ENCODE peak calls at places on chromosome 19, in five cellular contexts. W is effector memory CD4-positive, alpha-beta T cell; T is pons; Q is pancreas; S is activated B cell treated with CpG ODN at 0.5 μM for 24 hours. F is an unnamed sample.

GRCh38 chr19:7480975-7481265 is 7.9 kb downstream of the PEX11G start:
- DNase-seq in W (no peak), T (no peak), Q (no peak), S (no peak), F (no peak)

GRCh38 chr19:16040642-16041041 is 35.7 kb upstream of the TPM4 start:
- DNase-seq in W (no peak), T (no peak), Q (no peak), S (no peak), F (no peak)

GRCh38 chr19:54190942-54191670 is at the start of gene TSEN34:
- DNase-seq in W (peak; percentile 85), T (no peak), Q (no peak), S (peak; percentile 94), F (peak; percentile 91)

GRCh38 chr19:15466851-15467733 is 2.7 kb upstream of the RASAL3 start:
- DNase-seq in W (peak; percentile 49), T (no peak), Q (no peak), S (no peak), F (no peak)

GRCh38 chr19:19214892-19215291 is 3.1 kb downstream of the NCAN start:
- DNase-seq in W (no peak), T (no peak), Q (peak; percentile 29), S (no peak), F (no peak)

GRCh38 chr19:46270521-46271256 is 26.2 kb upstream of the HIF3A start:
- DNase-seq in W (no peak), T (no peak), Q (no peak), S (no peak), F (no peak)

GRCh38 chr19:55189424-55189823 is 9.3 kb upstream of the SYT5 start:
- DNase-seq in W (no peak), T (no peak), Q (no peak), S (no peak), F (no peak)

GRCh38 chr19:3606690-3607289 is at the start of gene TBXA2R:
- DNase-seq in W (peak; percentile 20), T (no peak), Q (peak; percentile 42), S (peak; percentile 74), F (peak; percentile 64)

GRCh38 chr19:12411893-12412292 is 10.8 kb upstream of the ZNF799 start:
- DNase-seq in W (no peak), T (no peak), Q (no peak), S (no peak), F (no peak)

GRCh38 chr19:10862561-10863106 is 8.7 kb upstream of the CARM1 start:
- DNase-seq in W (no peak), T (no peak), Q (no peak), S (no peak), F (no peak)

GRCh38 chr19:12841094-12841493 is 2.8 kb downstream of the MAST1 start:
- DNase-seq in W (no peak), T (no peak), Q (peak; percentile 43), S (no peak), F (no peak)

GRCh38 chr19:19385900-19386339 is 19.6 kb upstream of the GATAD2A start:
- DNase-seq in W (no peak), T (no peak), Q (no peak), S (no peak), F (no peak)

GRCh38 chr19:57210381-57210780 is 19.1 kb downstream of the ZNF264 start:
- DNase-seq in W (no peak), T (no peak), Q (no peak), S (no peak), F (no peak)

GRCh38 chr19:6273701-6274601 is 5.8 kb downstream of the MLLT1 start:
- DNase-seq in W (no peak), T (peak; percentile 46), Q (peak; percentile 80), S (no peak), F (peak; percentile 83)

GRCh38 chr19:7638802-7639465 is 2.0 kb downstream of the STXBP2 start:
- DNase-seq in W (no peak), T (no peak), Q (no peak), S (no peak), F (no peak)

GRCh38 chr19:50427997-50428425 is 4.7 kb upstream of the MYBPC2 start:
- DNase-seq in W (no peak), T (peak; percentile 70), Q (peak; percentile 64), S (peak; percentile 68), F (peak; percentile 92)

GRCh38 chr19:36151144-36152051 is 849 bp downstream of the COX7A1 start:
- DNase-seq in W (no peak), T (no peak), Q (no peak), S (no peak), F (no peak)

GRCh38 chr19:3249408-3249807 is 24.9 kb downstream of the CELF5 start:
- DNase-seq in W (no peak), T (no peak), Q (no peak), S (no peak), F (no peak)

GRCh38 chr19:55546822-55547614 is 1.7 kb upstream of the SBK3 start:
- DNase-seq in W (no peak), T (peak; percentile 35), Q (no peak), S (no peak), F (peak; percentile 81)

GRCh38 chr19:11624064-11624463 is 26.8 kb downstream of the ZNF627 start:
- DNase-seq in W (no peak), T (no peak), Q (no peak), S (no peak), F (no peak)

GRCh38 chr19:58229255-58229639 is 533 bp downstream of the ZNF544 start:
- DNase-seq in W (no peak), T (no peak), Q (no peak), S (no peak), F (no peak)

GRCh38 chr19:41327499-41328156 is 17.7 kb downstream of the CCDC97 start:
- DNase-seq in W (peak; percentile 84), T (peak; percentile 67), Q (peak; percentile 80), S (peak; percentile 77), F (peak; percentile 87)

GRCh38 chr19:41327076-41327475 is 17.1 kb downstream of the CCDC97 start:
- DNase-seq in W (no peak), T (no peak), Q (no peak), S (no peak), F (no peak)

GRCh38 chr19:35509861-35510625 is 3.4 kb downstream of the DMKN start:
- DNase-seq in W (peak; percentile 58), T (peak; percentile 17), Q (peak; percentile 93), S (peak; percentile 76), F (peak; percentile 90)

GRCh38 chr19:2532252-2533071 is 56.5 kb downstream of the GADD45B start:
- DNase-seq in W (no peak), T (no peak), Q (no peak), S (no peak), F (no peak)

GRCh38 chr19:7610491-7611240 is 15.0 kb downstream of the CAMSAP3 start:
- DNase-seq in W (no peak), T (no peak), Q (no peak), S (no peak), F (no peak)

GRCh38 chr19:46404039-46404883 is 9.1 kb downstream of the CCDC8 start:
- DNase-seq in W (no peak), T (no peak), Q (peak; percentile 67), S (no peak), F (peak; percentile 35)

GRCh38 chr19:17777840-17778620 is 16.9 kb upstream of the B3GNT3 start:
- DNase-seq in W (no peak), T (no peak), Q (peak; percentile 37), S (peak; percentile 49), F (peak; percentile 79)

GRCh38 chr19:11023016-11023415 is 62.2 kb downstream of the SMARCA4 start:
- DNase-seq in W (no peak), T (no peak), Q (no peak), S (no peak), F (no peak)

GRCh38 chr19:43699506-43700367 is 16.1 kb upstream of the IRGC start:
- DNase-seq in W (no peak), T (no peak), Q (no peak), S (peak; percentile 18), F (peak; percentile 34)

GRCh38 chr19:42048992-42049391 is 21.0 kb downstream of the GRIK5 start:
- DNase-seq in W (no peak), T (no peak), Q (no peak), S (no peak), F (no peak)

GRCh38 chr19:17909017-17909732 is 23.6 kb upstream of the CCDC124 start:
- DNase-seq in W (no peak), T (no peak), Q (peak; percentile 59), S (no peak), F (no peak)

GRCh38 chr19:39065928-39066327 is 18.2 kb upstream of the ACP7 start:
- DNase-seq in W (no peak), T (no peak), Q (no peak), S (no peak), F (no peak)

GRCh38 chr19:4396949-4397783 is 3.2 kb downstream of the SH3GL1 start:
- DNase-seq in W (no peak), T (no peak), Q (no peak), S (no peak), F (no peak)

GRCh38 chr19:8004723-8005513 is 523 bp downstream of the ELAVL1 start:
- DNase-seq in W (peak; percentile 19), T (no peak), Q (no peak), S (no peak), F (no peak)

GRCh38 chr19:38210458-38210987 is 13.5 kb downstream of the DPF1 start:
- DNase-seq in W (no peak), T (peak; percentile 49), Q (no peak), S (no peak), F (no peak)

GRCh38 chr19:48926909-48927308 is 6.6 kb upstream of the DHDH start:
- DNase-seq in W (no peak), T (peak; percentile 61), Q (peak; percentile 31), S (no peak), F (peak; percentile 64)

GRCh38 chr19:34393629-34394028 is 10.6 kb upstream of the PDCD2L start:
- DNase-seq in W (no peak), T (no peak), Q (no peak), S (no peak), F (no peak)

GRCh38 chr19:23440207-23440606 is 44.9 kb upstream of the ZNF91 start:
- DNase-seq in W (no peak), T (no peak), Q (no peak), S (no peak), F (no peak)